ENCODE peak calls at places on chromosomes 6 and 20, in five cellular contexts. One of them, this sample, is unnamed.
A peak's percentile ranks its signal among the peaks of the same experiment; 100 is the strongest.

GRCh38 chr6:112173401-112173800 is 81.0 kb downstream of the LAMA4 start:
- DNase-seq in cardiac muscle cell: no peak
- DNase-seq in coronary artery: no peak
- DNase-seq in body of pancreas: no peak
- DNase-seq in uterus: no peak
- DNase-seq in this sample: no peak

GRCh38 chr20:38751360-38751976 is 3.2 kb downstream of the ACTR5 start:
- DNase-seq in body of pancreas: no peak
- DNase-seq in cardiac muscle cell: no peak
- DNase-seq in coronary artery: no peak
- DNase-seq in uterus: no peak
- DNase-seq in this sample: no peak

GRCh38 chr6:140537834-140538680 is 1163.6 kb upstream of the CITED2 start:
- DNase-seq in body of pancreas: no peak
- DNase-seq in uterus: peak; percentile 24
- DNase-seq in coronary artery: no peak
- DNase-seq in cardiac muscle cell: peak; percentile 71
- DNase-seq in this sample: no peak

GRCh38 chr6:110103260-110103659 is 76.2 kb downstream of the WASF1 start:
- DNase-seq in coronary artery: no peak
- DNase-seq in uterus: no peak
- DNase-seq in body of pancreas: no peak
- DNase-seq in cardiac muscle cell: no peak
- DNase-seq in this sample: no peak

GRCh38 chr6:106117579-106117978 is 31.4 kb downstream of the PRDM1 start:
- DNase-seq in uterus: no peak
- DNase-seq in cardiac muscle cell: no peak
- DNase-seq in body of pancreas: no peak
- DNase-seq in coronary artery: no peak
- DNase-seq in this sample: no peak

GRCh38 chr6:7108196-7108963 is 619 bp downstream of the RREB1 start:
- DNase-seq in coronary artery: peak; percentile 81
- DNase-seq in body of pancreas: peak; percentile 58
- DNase-seq in cardiac muscle cell: peak; percentile 81
- DNase-seq in uterus: peak; percentile 63
- DNase-seq in this sample: peak; percentile 66

GRCh38 chr6:81735756-81736380 is 16.6 kb downstream of the TENT5A start:
- DNase-seq in body of pancreas: no peak
- DNase-seq in cardiac muscle cell: no peak
- DNase-seq in coronary artery: no peak
- DNase-seq in uterus: no peak
- DNase-seq in this sample: no peak

GRCh38 chr6:123402052-123402451 is 234.7 kb downstream of the TRDN start:
- DNase-seq in body of pancreas: no peak
- DNase-seq in coronary artery: no peak
- DNase-seq in cardiac muscle cell: no peak
- DNase-seq in uterus: no peak
- DNase-seq in this sample: no peak

GRCh38 chr6:16486661-16487060 is 248.3 kb downstream of the GMPR start:
- DNase-seq in coronary artery: no peak
- DNase-seq in uterus: no peak
- DNase-seq in cardiac muscle cell: no peak
- DNase-seq in body of pancreas: no peak
- DNase-seq in this sample: no peak

GRCh38 chr6:22570185-22570551 is 802 bp downstream of the HDGFL1 start:
- DNase-seq in coronary artery: no peak
- DNase-seq in uterus: no peak
- DNase-seq in body of pancreas: no peak
- DNase-seq in cardiac muscle cell: no peak
- DNase-seq in this sample: peak; percentile 39

GRCh38 chr20:32017711-32018251 is 7.5 kb downstream of the CCM2L start:
- DNase-seq in coronary artery: no peak
- DNase-seq in cardiac muscle cell: peak; percentile 55
- DNase-seq in body of pancreas: peak; percentile 76
- DNase-seq in uterus: no peak
- DNase-seq in this sample: no peak

GRCh38 chr20:58891076-58891685 is 38.7 kb downstream of the GNAS start:
- DNase-seq in uterus: peak; percentile 79
- DNase-seq in coronary artery: no peak
- DNase-seq in cardiac muscle cell: peak; percentile 87
- DNase-seq in body of pancreas: peak; percentile 80
- DNase-seq in this sample: peak; percentile 90

GRCh38 chr6:34248198-34248726 is 544 bp downstream of the SMIM29 start:
- DNase-seq in coronary artery: no peak
- DNase-seq in body of pancreas: peak; percentile 63
- DNase-seq in uterus: peak; percentile 72
- DNase-seq in cardiac muscle cell: no peak
- DNase-seq in this sample: peak; percentile 85

GRCh38 chr6:95280690-95281273 is 296.6 kb upstream of the MANEA start:
- DNase-seq in cardiac muscle cell: peak; percentile 80
- DNase-seq in coronary artery: no peak
- DNase-seq in body of pancreas: no peak
- DNase-seq in uterus: no peak
- DNase-seq in this sample: no peak

GRCh38 chr6:112251170-112251945 is 3.0 kb downstream of the LAMA4 start:
- DNase-seq in body of pancreas: no peak
- DNase-seq in coronary artery: no peak
- DNase-seq in uterus: peak; percentile 76
- DNase-seq in cardiac muscle cell: no peak
- DNase-seq in this sample: peak; percentile 59

GRCh38 chr6:166221040-166221439 is 53.4 kb upstream of the TBXT start:
- DNase-seq in coronary artery: no peak
- DNase-seq in uterus: no peak
- DNase-seq in body of pancreas: no peak
- DNase-seq in cardiac muscle cell: no peak
- DNase-seq in this sample: no peak

GRCh38 chr20:6692566-6693168 is 74.8 kb upstream of the BMP2 start:
- DNase-seq in uterus: peak; percentile 16
- DNase-seq in body of pancreas: no peak
- DNase-seq in cardiac muscle cell: no peak
- DNase-seq in coronary artery: no peak
- DNase-seq in this sample: peak; percentile 63

GRCh38 chr6:115887887-115888286 is 172.8 kb downstream of the FRK start:
- DNase-seq in coronary artery: no peak
- DNase-seq in uterus: no peak
- DNase-seq in body of pancreas: no peak
- DNase-seq in cardiac muscle cell: no peak
- DNase-seq in this sample: no peak

GRCh38 chr20:21515300-21516179 is 1.7 kb upstream of the NKX2-2 start:
- DNase-seq in uterus: no peak
- DNase-seq in body of pancreas: no peak
- DNase-seq in coronary artery: peak; percentile 29
- DNase-seq in cardiac muscle cell: no peak
- DNase-seq in this sample: no peak

GRCh38 chr6:156778615-156779205 is 1.5 kb downstream of the ARID1B start:
- DNase-seq in coronary artery: no peak
- DNase-seq in body of pancreas: peak; percentile 62
- DNase-seq in uterus: peak; percentile 68
- DNase-seq in cardiac muscle cell: peak; percentile 43
- DNase-seq in this sample: peak; percentile 42

GRCh38 chr6:137233561-137234504 is 14.6 kb upstream of the IFNGR1 start:
- DNase-seq in coronary artery: no peak
- DNase-seq in body of pancreas: no peak
- DNase-seq in cardiac muscle cell: no peak
- DNase-seq in uterus: peak; percentile 37
- DNase-seq in this sample: peak; percentile 67

GRCh38 chr20:7682916-7683315 is 257.3 kb downstream of the HAO1 start:
- DNase-seq in cardiac muscle cell: no peak
- DNase-seq in uterus: no peak
- DNase-seq in body of pancreas: no peak
- DNase-seq in coronary artery: no peak
- DNase-seq in this sample: no peak

GRCh38 chr6:13048113-13048512 is 280.2 kb downstream of the TBC1D7 start:
- DNase-seq in cardiac muscle cell: no peak
- DNase-seq in coronary artery: no peak
- DNase-seq in body of pancreas: no peak
- DNase-seq in uterus: no peak
- DNase-seq in this sample: no peak

GRCh38 chr6:108694816-108695215 is 134.1 kb downstream of the FOXO3 start:
- DNase-seq in coronary artery: no peak
- DNase-seq in cardiac muscle cell: no peak
- DNase-seq in body of pancreas: no peak
- DNase-seq in uterus: no peak
- DNase-seq in this sample: no peak

GRCh38 chr6:108697646-108698161 is 137.0 kb downstream of the FOXO3 start:
- DNase-seq in uterus: no peak
- DNase-seq in cardiac muscle cell: no peak
- DNase-seq in body of pancreas: no peak
- DNase-seq in coronary artery: no peak
- DNase-seq in this sample: peak; percentile 55

GRCh38 chr6:108698593-108699289 is 138.0 kb downstream of the FOXO3 start:
- DNase-seq in uterus: no peak
- DNase-seq in cardiac muscle cell: no peak
- DNase-seq in body of pancreas: no peak
- DNase-seq in coronary artery: no peak
- DNase-seq in this sample: no peak

GRCh38 chr6:108702106-108702851 is 141.6 kb downstream of the FOXO3 start:
- DNase-seq in body of pancreas: no peak
- DNase-seq in coronary artery: no peak
- DNase-seq in cardiac muscle cell: no peak
- DNase-seq in uterus: no peak
- DNase-seq in this sample: no peak

DNA sequence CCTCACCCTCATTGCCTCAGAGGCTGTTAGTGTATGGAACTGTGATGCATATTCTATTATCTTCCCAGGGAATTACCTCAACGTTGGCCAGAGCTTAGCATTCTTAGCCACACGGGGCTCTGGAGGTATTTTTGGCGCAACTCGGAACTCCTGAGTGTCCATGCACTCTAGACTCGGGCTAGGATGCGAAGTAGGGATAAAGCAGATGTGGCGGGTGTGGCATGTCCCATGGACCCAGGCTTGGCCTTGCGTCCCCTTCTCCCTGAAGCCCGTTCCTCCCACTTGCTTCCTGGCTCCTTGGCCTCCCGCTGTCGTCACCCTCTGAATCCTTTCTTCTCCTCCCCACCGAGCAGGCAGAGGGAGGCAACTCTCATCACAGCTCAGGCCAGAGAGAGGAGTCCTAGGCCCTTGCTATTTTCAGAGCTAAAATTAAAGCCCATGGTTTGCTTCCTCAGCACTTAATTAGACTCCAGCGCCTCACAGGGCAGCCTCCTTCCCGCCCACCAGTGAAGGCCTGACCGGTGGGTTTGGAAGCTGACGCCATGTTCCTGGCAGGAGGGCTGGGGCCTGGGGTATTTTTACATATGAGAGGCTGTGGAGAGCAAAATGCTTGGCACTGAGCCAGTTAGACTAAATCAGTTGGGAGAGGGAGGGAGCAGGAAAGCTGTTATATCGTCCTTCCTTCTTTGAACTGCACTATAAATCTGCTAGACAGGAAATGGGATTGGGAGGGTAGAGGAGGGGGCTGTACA is 138.7 kb downstream of the FOXO3 start:
- DNase-seq in cardiac muscle cell: peak; percentile 73
- DNase-seq in body of pancreas: no peak
- DNase-seq in coronary artery: no peak
- DNase-seq in uterus: peak; percentile 38
- DNase-seq in this sample: peak; percentile 66
- H3K27ac ChIP-seq in cardiac muscle cell: peak overlapping the region; percentile 31
- H3K27ac ChIP-seq in body of pancreas: no peak overlapping the region
- H3K27ac ChIP-seq in coronary artery: peak overlapping the region; percentile 61
- H3K27ac ChIP-seq in uterus: peak overlapping the region; percentile 5
- H3K27ac ChIP-seq in this sample: no peak overlapping the region

GRCh38 chr20:50350510-50351249 is 159.5 kb upstream of the PTPN1 start:
- DNase-seq in body of pancreas: no peak
- DNase-seq in uterus: no peak
- DNase-seq in cardiac muscle cell: no peak
- DNase-seq in coronary artery: no peak
- DNase-seq in this sample: no peak

GRCh38 chr20:50346372-50347347 is 156.0 kb downstream of the CEBPB start:
- DNase-seq in body of pancreas: peak; percentile 62
- DNase-seq in cardiac muscle cell: peak; percentile 37
- DNase-seq in uterus: peak; percentile 84
- DNase-seq in coronary artery: peak; percentile 88
- DNase-seq in this sample: peak; percentile 94

GRCh38 chr20:50347568-50347981 is 156.9 kb downstream of the CEBPB start:
- DNase-seq in body of pancreas: no peak
- DNase-seq in uterus: no peak
- DNase-seq in coronary artery: no peak
- DNase-seq in cardiac muscle cell: no peak
- DNase-seq in this sample: no peak

GRCh38 chr20:50345712-50346371 is 155.2 kb downstream of the CEBPB start:
- DNase-seq in coronary artery: no peak
- DNase-seq in cardiac muscle cell: no peak
- DNase-seq in uterus: no peak
- DNase-seq in body of pancreas: no peak
- DNase-seq in this sample: no peak

GRCh38 chr20:50348118-50348517 is 157.5 kb downstream of the CEBPB start:
- DNase-seq in cardiac muscle cell: no peak
- DNase-seq in coronary artery: no peak
- DNase-seq in uterus: no peak
- DNase-seq in body of pancreas: peak; percentile 46
- DNase-seq in this sample: peak; percentile 36
- H3K27ac ChIP-seq in cardiac muscle cell: no peak overlapping the region
- H3K27ac ChIP-seq in coronary artery: no peak overlapping the region
- H3K27ac ChIP-seq in uterus: peak overlapping the region; percentile 53
- H3K27ac ChIP-seq in body of pancreas: peak overlapping the region; percentile 57
- H3K27ac ChIP-seq in this sample: no peak overlapping the region

DNA sequence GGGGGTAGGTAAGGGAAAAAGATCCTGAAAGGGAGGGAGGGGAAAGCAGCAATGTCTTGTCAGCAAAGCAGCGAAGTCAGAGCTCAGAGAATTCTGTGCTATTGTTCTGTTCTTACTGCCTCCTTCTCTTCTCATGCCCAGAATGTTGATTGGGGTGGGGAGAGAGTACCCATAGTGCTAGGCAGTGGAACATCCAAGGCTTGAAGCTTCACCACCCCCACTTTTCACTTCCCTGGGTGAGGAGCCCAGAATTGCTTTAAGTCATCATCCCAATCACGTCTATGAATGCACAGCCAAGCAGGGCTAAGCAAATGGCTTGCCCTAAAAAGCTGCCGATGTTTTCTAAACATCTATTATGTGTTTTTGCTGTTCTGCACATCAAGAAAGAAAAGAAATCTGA is 16.5 kb downstream of the REPS1 start:
- DNase-seq in uterus: no peak
- DNase-seq in coronary artery: no peak
- DNase-seq in body of pancreas: no peak
- DNase-seq in cardiac muscle cell: no peak
- DNase-seq in this sample: no peak
- H3K27ac ChIP-seq in uterus: peak overlapping the region; percentile 53
- H3K27ac ChIP-seq in coronary artery: no peak overlapping the region
- H3K27ac ChIP-seq in body of pancreas: no peak overlapping the region
- H3K27ac ChIP-seq in cardiac muscle cell: no peak overlapping the region
- H3K27ac ChIP-seq in this sample: no peak overlapping the region

DNA sequence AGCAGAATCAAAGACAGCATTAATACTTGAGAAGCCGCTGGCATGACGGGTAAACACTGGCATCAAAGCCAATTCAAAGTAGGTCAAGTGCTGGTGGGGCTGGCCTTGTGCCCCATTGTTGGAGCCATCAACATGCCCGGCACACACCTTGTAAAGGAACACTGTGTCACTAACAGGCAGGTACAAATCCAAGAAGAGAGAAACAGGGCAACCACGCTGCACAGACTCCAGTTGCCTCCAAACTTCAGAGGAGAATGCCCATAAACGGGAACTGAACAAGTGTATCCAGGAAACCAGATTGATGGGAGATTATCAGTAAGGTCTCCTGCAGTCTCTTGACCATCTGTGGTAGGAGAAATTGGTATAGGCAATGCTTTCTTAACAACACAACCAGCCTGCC is 127.0 kb upstream of the STXBP5 start:
- DNase-seq in coronary artery: no peak
- DNase-seq in uterus: no peak
- DNase-seq in body of pancreas: peak; percentile 78
- DNase-seq in cardiac muscle cell: no peak
- DNase-seq in this sample: no peak
- H3K27ac ChIP-seq in coronary artery: no peak overlapping the region
- H3K27ac ChIP-seq in uterus: no peak overlapping the region
- H3K27ac ChIP-seq in body of pancreas: peak overlapping the region; percentile 73
- H3K27ac ChIP-seq in cardiac muscle cell: no peak overlapping the region
- H3K27ac ChIP-seq in this sample: no peak overlapping the region

This sample was measured in psoas muscle.